ENCODE peak calls at places on chromosomes 11 and 22, in six cellular contexts. T is hypothalamus; N is activated CD8-positive, alpha-beta memory T cell treated with anti-CD3 and anti-CD28 coated beads, Interleukin-2, amount 50 U/mL, for 4 hours; B is HEK293T; E is mucosa of gallbladder; V is activated naive CD4-positive, alpha-beta T cell. O is an unnamed sample.

GRCh38 chr22:37431811-37432707 is 4.8 kb upstream of the ELFN2 start:
- DNase-seq in V (no peak), N (no peak), T (no peak), E (no peak), B (no peak), O (no peak)

GRCh38 chr11:33257160-33257896 is at the start of gene HIPK3:
- DNase-seq in T (peak), E (peak), N (peak), V (peak), B (peak), O (peak)

GRCh38 chr11:6926208-6927029 is at the start of gene ZNF215:
- DNase-seq in T (peak), V (peak), E (peak), N (peak), B (peak), O (peak)

GRCh38 chr11:63536669-63537292 is at the start of gene PLAAT4:
- DNase-seq in T (peak), E (peak), B (no peak), N (no peak), V (no peak), O (peak)

GRCh38 chr11:128803440-128803839 is 63.7 kb downstream of the KCNJ1 start:
- DNase-seq in V (no peak), B (no peak), E (no peak), N (no peak), T (no peak), O (no peak)

GRCh38 chr11:64558065-64558745 is 32.8 kb upstream of the SLC22A12 start:
- DNase-seq in B (no peak), E (no peak), V (no peak), T (no peak), N (no peak), O (no peak)

GRCh38 chr22:19988965-19989724 is 27.5 kb downstream of the ARVCF start:
- DNase-seq in B (no peak), N (no peak), E (no peak), T (no peak), V (no peak), O (no peak)

GRCh38 chr11:57458410-57459111 is 1.8 kb upstream of the RTN4RL2 start:
- DNase-seq in N (peak), E (peak), T (no peak), B (peak), V (peak), O (peak)

GRCh38 chr22:20408891-20409290 is 14.9 kb downstream of the ZNF74 start:
- DNase-seq in B (no peak), T (no peak), V (no peak), N (no peak), E (no peak), O (no peak)

GRCh38 chr11:94958118-94958517 is 15.2 kb downstream of the CWC15 start:
- DNase-seq in V (no peak), T (no peak), B (no peak), N (no peak), E (no peak), O (no peak)

GRCh38 chr11:128970598-128971190 is 28.0 kb upstream of the TP53AIP1 start:
- DNase-seq in V (no peak), N (no peak), T (no peak), E (no peak), B (no peak), O (no peak)

GRCh38 chr22:37222440-37222971 is 10.2 kb upstream of the SSTR3 start:
- DNase-seq in V (peak), T (no peak), N (no peak), B (no peak), E (no peak), O (no peak)

GRCh38 chr11:64060861-64061444 is 25.2 kb downstream of the FLRT1 start:
- DNase-seq in B (peak), E (no peak), N (peak), T (peak), V (peak), O (peak)

GRCh38 chr22:50577987-50578775 is at the start of gene CPT1B:
- DNase-seq in T (no peak), B (no peak), E (no peak), N (no peak), V (no peak), O (no peak)

GRCh38 chr11:123235687-123236261 is 40.7 kb upstream of the CLMP start:
- DNase-seq in B (no peak), V (no peak), T (no peak), E (peak), N (no peak), O (no peak)

GRCh38 chr11:13368041-13368446 is 90.5 kb downstream of the BMAL1 start:
- DNase-seq in E (no peak), V (no peak), N (no peak), T (no peak), B (no peak), O (no peak)

GRCh38 chr11:120283124-120283523 is 42.0 kb upstream of the TLCD5 start:
- DNase-seq in E (no peak), T (no peak), V (no peak), N (no peak), B (no peak), O (no peak)

GRCh38 chr11:130785376-130786110 is 130.7 kb downstream of the SNX19 start:
- DNase-seq in N (no peak), V (no peak), T (no peak), B (no peak), E (no peak), O (no peak)

GRCh38 chr11:122123258-122123929 is 7.4 kb upstream of the BLID start:
- DNase-seq in T (no peak), N (no peak), E (no peak), V (no peak), B (no peak), O (no peak)

GRCh38 chr11:32829680-32830412 is at the start of gene PRRG4:
- DNase-seq in V (no peak), N (peak), T (no peak), E (peak), B (peak), O (peak)

GRCh38 chr22:34416321-34416900 is 496.1 kb upstream of the LARGE1 start:
- DNase-seq in B (no peak), T (no peak), V (no peak), N (no peak), E (no peak), O (no peak)

GRCh38 chr11:69213315-69213714 is 57.6 kb downstream of the SMIM38 start:
- DNase-seq in E (no peak), V (no peak), N (no peak), B (no peak), T (no peak), O (no peak)

GRCh38 chr11:117984471-117984870 is 1.7 kb upstream of the IL10RA start:
- DNase-seq in T (no peak), V (no peak), B (no peak), E (no peak), N (no peak), O (no peak)

GRCh38 chr11:45225961-45226871 is 59.9 kb downstream of the SYT13 start:
- DNase-seq in E (no peak), T (no peak), N (no peak), B (no peak), V (no peak), O (no peak)

GRCh38 chr11:74371269-74372039 is 26.8 kb downstream of the PGM2L1 start:
- DNase-seq in E (no peak), B (no peak), N (no peak), V (no peak), T (no peak), O (no peak)

GRCh38 chr11:18046116-18046777 is at the start of gene TPH1:
- DNase-seq in T (no peak), V (no peak), E (peak), N (no peak), B (no peak), O (peak)

O was measured in GM13976.